ENCODE peak calls at places on chromosomes 13 and 19, in nine cellular contexts. L, T, J, W, Y, V, P, S and M are unnamed samples.

GRCh38 chr19:5539431-5539833 is 28.3 kb downstream of the TINCR start:
- DNase-seq in Y (no peak), J (no peak), P (no peak), L (no peak), W (no peak), S (no peak), V (peak), T (no peak), M (no peak)

GRCh38 chr19:28393574-28394336 is 819.2 kb downstream of the UQCRFS1 start:
- DNase-seq in S (no peak), Y (no peak), W (no peak), T (no peak), L (no peak), P (no peak), J (no peak), V (peak), M (no peak)

GRCh38 chr13:39531646-39532045 is 71.3 kb downstream of the LHFPL6 start:
- DNase-seq in S (no peak), L (no peak), P (no peak), Y (no peak), V (no peak), W (no peak), T (no peak), J (no peak), M (no peak)

GRCh38 chr19:52034051-52034728 is 6.0 kb upstream of the ZNF614 start:
- DNase-seq in W (no peak), L (no peak), S (no peak), P (no peak), T (no peak), J (no peak), V (no peak), Y (no peak), M (no peak)

GRCh38 chr13:108690726-108691125 is 61.3 kb downstream of the MYO16 start:
- DNase-seq in T (no peak), V (no peak), S (no peak), Y (no peak), L (no peak), J (no peak), P (no peak), W (no peak), M (no peak)

GRCh38 chr19:2063824-2064223 is 12.8 kb upstream of the MKNK2 start:
- DNase-seq in Y (no peak), J (no peak), L (no peak), P (no peak), W (no peak), V (no peak), S (no peak), T (no peak), M (no peak)

GRCh38 chr13:45119469-45119989 is 781 bp upstream of the GTF2F2 start:
- DNase-seq in Y (no peak), V (no peak), J (peak), P (peak), S (no peak), T (no peak), L (no peak), W (no peak), M (no peak)

GRCh38 chr19:45876411-45877197 is 9.3 kb downstream of the IRF2BP1 start:
- DNase-seq in T (no peak), W (no peak), S (no peak), V (peak), Y (no peak), J (peak), P (peak), L (peak), M (peak)

GRCh38 chr13:33953781-33954180 is 135.8 kb downstream of the RFC3 start:
- DNase-seq in L (no peak), V (no peak), T (no peak), W (no peak), P (no peak), S (no peak), J (no peak), Y (no peak), M (no peak)

GRCh38 chr13:91962946-91963345 is 564.5 kb downstream of the GPC5 start:
- DNase-seq in S (no peak), Y (no peak), T (no peak), P (no peak), L (no peak), V (no peak), J (no peak), W (no peak), M (no peak)

GRCh38 chr19:16462757-16463250 is 9.0 kb downstream of the EPS15L1 start:
- DNase-seq in T (no peak), J (peak), V (no peak), S (no peak), P (no peak), L (no peak), Y (peak), W (no peak), M (no peak)

GRCh38 chr19:31730270-31730669 is 381.0 kb upstream of the TSHZ3 start:
- DNase-seq in T (no peak), V (no peak), W (no peak), L (no peak), J (no peak), S (no peak), Y (no peak), P (no peak), M (no peak)

GRCh38 chr13:110200276-110200675 is 106.7 kb downstream of the COL4A1 start:
- DNase-seq in J (no peak), V (no peak), S (peak), W (no peak), L (no peak), T (no peak), P (no peak), Y (no peak), M (no peak)

GRCh38 chr19:30552593-30552992 is 180.4 kb downstream of the ZNF536 start:
- DNase-seq in L (no peak), V (no peak), Y (no peak), S (no peak), T (no peak), W (no peak), P (no peak), J (no peak), M (no peak)

GRCh38 chr13:91664036-91664435 is 265.6 kb downstream of the GPC5 start:
- DNase-seq in V (no peak), J (peak), W (no peak), S (no peak), L (no peak), Y (no peak), P (no peak), T (no peak), M (no peak)

GRCh38 chr19:8004723-8005513 is 523 bp downstream of the ELAVL1 start:
- DNase-seq in T (no peak), J (no peak), W (no peak), V (peak), Y (no peak), S (peak), P (no peak), L (no peak), M (no peak)

GRCh38 chr19:55471266-55471665 is 5.2 kb upstream of the ZNF628 start:
- DNase-seq in J (no peak), V (no peak), T (no peak), W (no peak), P (no peak), S (no peak), L (no peak), Y (no peak), M (no peak)

GRCh38 chr13:34156841-34157365 is 339.0 kb downstream of the RFC3 start:
- DNase-seq in W (peak), Y (peak), P (peak), T (no peak), S (peak), J (peak), V (no peak), L (peak), M (peak)

GRCh38 chr13:110152351-110152750 is 154.6 kb downstream of the COL4A1 start:
- DNase-seq in S (no peak), V (no peak), L (no peak), W (no peak), Y (no peak), T (no peak), J (no peak), P (no peak), M (no peak)

GRCh38 chr13:23558675-23559536 is 11.3 kb upstream of the TNFRSF19 start:
- DNase-seq in V (peak), S (peak), L (peak), W (no peak), J (no peak), P (peak), T (no peak), Y (no peak), M (no peak)

DNA sequence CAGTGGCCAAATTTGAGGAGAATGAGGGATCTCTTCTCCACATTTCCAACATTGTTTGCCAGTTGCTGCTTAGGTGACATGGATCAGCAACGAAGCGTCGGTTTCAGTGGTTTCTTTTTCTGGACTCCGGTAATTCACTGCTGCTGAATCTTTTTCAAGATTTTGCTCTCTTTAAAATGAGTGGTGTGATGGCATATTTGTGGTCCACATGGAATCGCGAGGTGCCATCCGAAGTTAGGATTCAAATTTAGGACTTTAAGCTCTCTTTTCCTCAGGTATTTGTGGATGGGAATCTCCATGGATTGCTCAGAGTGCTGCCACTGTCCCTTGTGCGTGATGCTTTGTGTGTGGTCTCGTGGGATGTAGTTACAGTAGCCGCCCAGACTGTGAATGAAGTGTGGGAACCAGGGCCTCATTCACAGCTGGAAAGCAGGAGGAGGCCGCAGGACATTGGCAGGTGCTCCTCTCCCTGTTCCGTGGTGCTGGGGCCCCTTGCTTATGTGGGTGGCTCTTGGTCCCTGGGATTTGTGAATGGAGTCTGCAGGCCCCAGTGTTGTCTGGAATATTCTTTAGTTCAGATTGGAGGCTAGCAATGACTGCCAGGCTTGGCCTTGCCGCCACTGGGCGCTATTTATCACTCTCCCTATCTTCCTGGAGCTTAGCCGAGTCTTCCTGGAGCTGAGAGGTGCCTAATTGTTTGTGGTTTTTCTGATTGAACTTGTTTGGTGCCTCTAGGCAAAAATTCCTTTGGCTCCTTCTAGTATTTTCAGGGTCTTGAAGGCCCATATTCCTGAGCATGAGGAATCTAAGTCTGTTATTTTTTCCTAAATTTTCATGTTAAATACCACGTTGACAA is 1.5 kb downstream of the ILF3 start:
- DNase-seq in J (peak), V (peak), Y (no peak), P (peak), W (no peak), S (no peak), T (no peak), L (no peak), M (no peak)
- TF ChIP-seq POLR2AphosphoS5 in J (no peak), V (peak), Y (no peak), P (peak), W (no peak), S (no peak), T (no peak), L (no peak), M (no peak)

GRCh38 chr19:11205939-11206570 is 8.7 kb upstream of the KANK2 start:
- DNase-seq in V (no peak), W (no peak), Y (no peak), L (no peak), S (no peak), T (no peak), P (no peak), J (no peak), M (peak)

GRCh38 chr19:11204076-11204602 is 6.8 kb upstream of the KANK2 start:
- DNase-seq in W (no peak), Y (no peak), L (no peak), S (no peak), J (no peak), V (no peak), T (no peak), P (no peak), M (no peak)

GRCh38 chr19:11203194-11204075 is 6.1 kb upstream of the KANK2 start:
- DNase-seq in L (peak), W (no peak), Y (no peak), V (peak), P (peak), J (peak), S (no peak), T (peak), M (no peak)

GRCh38 chr19:11202488-11203193 is 5.3 kb upstream of the KANK2 start:
- DNase-seq in P (no peak), J (no peak), S (no peak), W (no peak), L (no peak), T (no peak), V (no peak), Y (no peak), M (no peak)

GRCh38 chr19:11204943-11205349 is 7.6 kb upstream of the KANK2 start:
- DNase-seq in W (no peak), Y (no peak), T (no peak), P (no peak), J (no peak), S (no peak), V (no peak), L (no peak), M (no peak)
- TF ChIP-seq POLR2AphosphoS5 in W (no peak), Y (no peak), T (no peak), P (no peak), J (no peak), S (peak), V (no peak), L (no peak), M (no peak)

GRCh38 chr19:6773323-6773931 is 919 bp downstream of the VAV1 start:
- DNase-seq in J (peak), Y (no peak), W (peak), S (peak), V (peak), P (no peak), L (no peak), T (no peak), M (peak)
- TF ChIP-seq POLR2AphosphoS5 in J (no peak), Y (no peak), W (peak), S (peak), V (no peak), P (no peak), L (no peak), T (no peak), M (no peak)

DNA sequence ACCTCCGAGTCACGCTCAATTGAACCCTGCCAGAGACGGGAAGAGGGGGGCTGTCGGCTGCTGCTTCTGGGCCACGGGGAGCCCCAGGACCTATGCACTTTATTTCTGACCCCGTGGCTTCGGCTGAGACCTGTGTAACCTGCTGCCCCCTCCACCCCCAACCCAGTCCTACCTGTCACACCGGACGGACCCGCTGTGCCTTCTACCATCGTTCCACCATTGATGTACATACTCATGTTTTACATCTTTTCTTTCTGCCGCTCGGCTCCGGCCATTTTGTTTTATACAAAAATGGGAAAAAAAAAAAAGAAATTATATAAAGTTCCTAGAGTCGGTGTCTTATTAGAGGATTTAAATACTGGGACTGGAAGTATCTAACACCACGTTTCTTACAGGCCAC is 11.7 kb downstream of the TRIP10 start:
- DNase-seq in P (no peak), S (no peak), J (no peak), W (no peak), L (no peak), T (no peak), V (no peak), Y (no peak), M (no peak)
- TF ChIP-seq POLR2AphosphoS5 in P (no peak), S (no peak), J (no peak), W (no peak), L (no peak), T (no peak), V (no peak), Y (no peak), M (no peak)